ENCODE peak calls at places on chromosomes 6 and 20, in seven cellular contexts. W is tibial nerve, A is NCI-H187 treated with DMSO at 0.1 percent for 48 hours, G is EL, D is NCI-H1436, B is naive B cell, L is GM23338. Z is an unnamed sample.

GRCh38 chr6:53042112-53042511 is 23.1 kb upstream of the FBXO9 start:
- DNase-seq in W (no peak), A (no peak), G (peak), D (no peak), B (no peak), L (no peak), Z (peak)

GRCh38 chr20:56788041-56788670 is 159.1 kb downstream of the TFAP2C start:
- DNase-seq in W (peak), A (no peak), G (peak), D (no peak), B (no peak), L (no peak), Z (peak)

GRCh38 chr20:36116813-36117441 is 37.6 kb upstream of the EPB41L1 start:
- DNase-seq in W (no peak), A (no peak), G (peak), D (no peak), B (no peak), L (no peak), Z (peak)

GRCh38 chr6:158067436-158068015 is 85.9 kb downstream of the SYNJ2 start:
- DNase-seq in W (no peak), A (no peak), G (no peak), D (no peak), B (no peak), L (no peak), Z (no peak)

GRCh38 chr6:36501686-36502085 is 45.6 kb downstream of the STK38 start:
- DNase-seq in W (no peak), A (no peak), G (no peak), D (no peak), B (no peak), L (no peak), Z (no peak)

GRCh38 chr6:30005482-30005881 is 55.6 kb upstream of the POLR1H start:
- DNase-seq in W (no peak), A (no peak), G (no peak), D (no peak), B (no peak), L (no peak), Z (no peak)

GRCh38 chr20:8357703-8358102 is 225.6 kb downstream of the PLCB1 start:
- DNase-seq in W (no peak), A (no peak), G (no peak), D (no peak), B (no peak), L (no peak), Z (no peak)

GRCh38 chr6:20211037-20211940 is 980 bp downstream of the MBOAT1 start:
- DNase-seq in W (no peak), A (no peak), G (peak), D (no peak), B (no peak), L (peak), Z (peak)

GRCh38 chr6:132067286-132067685 is 116.1 kb upstream of the CCN2 start:
- DNase-seq in W (no peak), A (no peak), G (no peak), D (no peak), B (no peak), L (no peak), Z (no peak)

GRCh38 chr6:136549359-136550044 is 720 bp downstream of the MAP7 start:
- DNase-seq in W (no peak), A (no peak), G (no peak), D (no peak), B (no peak), L (peak), Z (no peak)

GRCh38 chr6:166572370-166573261 is 13.9 kb downstream of the RAMACL start:
- DNase-seq in W (peak), A (no peak), G (peak), D (no peak), B (no peak), L (peak), Z (no peak)

GRCh38 chr6:98014791-98015201 is 731.8 kb upstream of the MMS22L start:
- DNase-seq in W (no peak), A (peak), G (no peak), D (no peak), B (no peak), L (peak), Z (no peak)

GRCh38 chr6:46325561-46326525 is 155.1 kb upstream of the ENPP5 start:
- DNase-seq in W (no peak), A (peak), G (peak), D (peak), B (no peak), L (peak), Z (peak)

GRCh38 chr6:166430269-166430668 is 47.5 kb upstream of the MPC1 start:
- DNase-seq in W (no peak), A (no peak), G (no peak), D (no peak), B (no peak), L (no peak), Z (no peak)

GRCh38 chr20:16007978-16008377 is 565.3 kb downstream of the KIF16B start:
- DNase-seq in W (no peak), A (no peak), G (no peak), D (no peak), B (no peak), L (peak), Z (no peak)

Z was measured in HTR-8/SVneo.